ENCODE peak calls at places on chromosomes 16 and 17, in five cellular contexts. M is heart right ventricle; F is astrocyte of the hippocampus; O is activated naive CD4-positive, alpha-beta T cell; R is left colon. B is an unnamed sample.
A peak's percentile ranks its signal among the peaks of the same experiment; 100 is the strongest.

GRCh38 chr16:89576173-89577054 is 856 bp downstream of the CPNE7 start:
- DNase-seq in M (no peak), F (no peak), O (no peak), R (no peak), B (no peak)

GRCh38 chr16:64428463-64428862 is 693.4 kb downstream of the CDH11 start:
- DNase-seq in M (no peak), F (peak; percentile 36), O (no peak), R (no peak), B (no peak)

GRCh38 chr17:323721-324139 is 28.9 kb downstream of the RPH3AL start:
- DNase-seq in M (no peak), F (no peak), O (no peak), R (no peak), B (no peak)

GRCh38 chr17:48241131-48241591 is 133.6 kb downstream of the SNX11 start:
- DNase-seq in M (peak; percentile 38), F (peak; percentile 69), O (no peak), R (peak; percentile 30), B (peak; percentile 31)

GRCh38 chr17:60468371-60468770 is 46.1 kb downstream of the CHCT1 start:
- DNase-seq in M (no peak), F (no peak), O (no peak), R (no peak), B (no peak)

GRCh38 chr17:18177137-18177536 is 6.5 kb upstream of the ALKBH5 start:
- DNase-seq in M (no peak), F (no peak), O (no peak), R (no peak), B (no peak)

GRCh38 chr17:64084086-64084939 is 45.6 kb downstream of the ERN1 start:
- DNase-seq in M (no peak), F (peak; percentile 74), O (no peak), R (peak; percentile 62), B (no peak)

GRCh38 chr17:29760279-29760721 is 137.6 kb upstream of the CORO6 start:
- DNase-seq in M (no peak), F (peak; percentile 59), O (no peak), R (no peak), B (no peak)

GRCh38 chr16:16988963-16989362 is 481.8 kb downstream of the XYLT1 start:
- DNase-seq in M (no peak), F (no peak), O (no peak), R (no peak), B (no peak)

GRCh38 chr16:3292604-3293003 is 9.3 kb downstream of the ZNF263 start:
- DNase-seq in M (no peak), F (peak; percentile 52), O (no peak), R (no peak), B (no peak)

GRCh38 chr16:27883576-27883975 is 179.9 kb downstream of the GSG1L start:
- DNase-seq in M (no peak), F (no peak), O (no peak), R (no peak), B (no peak)

GRCh38 chr17:17835415-17836249 is 1.2 kb downstream of the SREBF1 start:
- DNase-seq in M (no peak), F (no peak), O (no peak), R (no peak), B (no peak)

GRCh38 chr16:50407351-50407750 is 38.6 kb upstream of the BRD7 start:
- DNase-seq in M (no peak), F (no peak), O (no peak), R (no peak), B (no peak)

GRCh38 chr17:38428150-38428642 is at the start of gene ARHGAP23:
- DNase-seq in M (peak; percentile 77), F (peak; percentile 81), O (no peak), R (peak; percentile 62), B (peak; percentile 63)

GRCh38 chr17:13024033-13024432 is 6.2 kb upstream of the ELAC2 start:
- DNase-seq in M (no peak), F (no peak), O (no peak), R (no peak), B (no peak)

GRCh38 chr16:79071424-79071823 is 529.1 kb downstream of the MAF start:
- DNase-seq in M (no peak), F (peak; percentile 68), O (no peak), R (no peak), B (no peak)

GRCh38 chr17:57121308-57122042 is 36.4 kb downstream of the AKAP1 start:
- DNase-seq in M (peak; percentile 29), F (peak; percentile 76), O (no peak), R (no peak), B (no peak)

GRCh38 chr17:63279498-63280230 is 166.4 kb downstream of the CYB561 start:
- DNase-seq in M (no peak), F (no peak), O (no peak), R (no peak), B (no peak)

GRCh38 chr16:6602401-6602800 is 730.2 kb upstream of the RBFOX1 start:
- DNase-seq in M (no peak), F (no peak), O (no peak), R (no peak), B (no peak)

GRCh38 chr16:19014456-19014855 is 30.7 kb downstream of the TMC7 start:
- DNase-seq in M (peak; percentile 13), F (no peak), O (no peak), R (no peak), B (no peak)

GRCh38 chr16:19868421-19868820 is 16.2 kb downstream of the GPRC5B start:
- DNase-seq in M (no peak), F (no peak), O (no peak), R (no peak), B (no peak)

GRCh38 chr16:57807968-57808528 is 5.8 kb upstream of the KIFC3 start:
- DNase-seq in M (peak; percentile 81), F (peak; percentile 90), O (no peak), R (peak; percentile 82), B (peak; percentile 65)

GRCh38 chr16:82675300-82675699 is 48.5 kb downstream of the CDH13 start:
- DNase-seq in M (no peak), F (peak; percentile 58), O (no peak), R (no peak), B (no peak)

GRCh38 chr17:9022553-9023388 is 1.5 kb downstream of the NTN1 start:
- DNase-seq in M (no peak), F (peak; percentile 67), O (no peak), R (no peak), B (no peak)

GRCh38 chr17:17900615-17901520 is 64.1 kb upstream of the SREBF1 start:
- DNase-seq in M (peak; percentile 91), F (peak; percentile 93), O (no peak), R (peak; percentile 76), B (no peak)

GRCh38 chr16:17474037-17474436 is 3.3 kb upstream of the XYLT1 start:
- DNase-seq in M (no peak), F (no peak), O (no peak), R (no peak), B (no peak)

GRCh38 chr17:59848778-59849177 is 44.0 kb downstream of the TUBD1 start:
- DNase-seq in M (no peak), F (peak; percentile 29), O (no peak), R (peak; percentile 84), B (no peak)

GRCh38 chr16:20901068-20901440 is 483 bp downstream of the LYRM1 start:
- DNase-seq in M (no peak), F (no peak), O (no peak), R (no peak), B (no peak)

GRCh38 chr17:51957746-51958145 is 200.8 kb downstream of the CA10 start:
- DNase-seq in M (no peak), F (no peak), O (no peak), R (no peak), B (no peak)

GRCh38 chr17:33647976-33648375 is 354.9 kb upstream of the ASIC2 start:
- DNase-seq in M (no peak), F (peak; percentile 31), O (no peak), R (no peak), B (no peak)

GRCh38 chr16:30010817-30011504 is at the start of gene DOC2A:
- DNase-seq in M (no peak), F (peak; percentile 33), O (no peak), R (no peak), B (no peak)

GRCh38 chr16:57966133-57966805 is 4.7 kb downstream of the CNGB1 start:
- DNase-seq in M (no peak), F (peak; percentile 65), O (no peak), R (no peak), B (no peak)

GRCh38 chr17:28717578-28718316 is at the start of gene RAB34:
- DNase-seq in M (peak; percentile 72), F (peak; percentile 97), O (no peak), R (peak; percentile 61), B (no peak)

GRCh38 chr17:82600731-82601446 is 47.4 kb downstream of the WDR45B start:
- DNase-seq in M (no peak), F (no peak), O (no peak), R (no peak), B (no peak)

B was measured in GM12892.